ENCODE peak calls at places on chromosomes 13 and 19, in seven cellular contexts. One of them, this sample, is unnamed.

GRCh38 chr19:2627855-2628254 is 74.6 kb downstream of the GNG7 start:
- DNase-seq in NCI-H446: no peak
- DNase-seq in CD4-positive, alpha-beta T cell: no peak
- DNase-seq in activated CD4-positive, alpha-beta T cell treated with anti-CD3 and anti-CD28 coated beads for 36 hours: no peak
- DNase-seq in occipital lobe: no peak
- DNase-seq in astrocyte of the cerebellum: no peak
- DNase-seq in EL: peak
- DNase-seq in this sample: no peak

GRCh38 chr19:1333789-1334188 is 48.1 kb downstream of the EFNA2 start:
- DNase-seq in NCI-H446: no peak
- DNase-seq in CD4-positive, alpha-beta T cell: no peak
- DNase-seq in activated CD4-positive, alpha-beta T cell treated with anti-CD3 and anti-CD28 coated beads for 36 hours: no peak
- DNase-seq in occipital lobe: no peak
- DNase-seq in astrocyte of the cerebellum: no peak
- DNase-seq in EL: no peak
- DNase-seq in this sample: no peak

GRCh38 chr19:49436381-49437017 is 4.8 kb downstream of the SLC17A7 start:
- DNase-seq in NCI-H446: no peak
- DNase-seq in CD4-positive, alpha-beta T cell: no peak
- DNase-seq in activated CD4-positive, alpha-beta T cell treated with anti-CD3 and anti-CD28 coated beads for 36 hours: peak
- DNase-seq in occipital lobe: peak
- DNase-seq in astrocyte of the cerebellum: no peak
- DNase-seq in EL: no peak
- DNase-seq in this sample: no peak

GRCh38 chr13:73399347-73400216 is 340.8 kb downstream of the KLF5 start:
- DNase-seq in NCI-H446: no peak
- DNase-seq in CD4-positive, alpha-beta T cell: no peak
- DNase-seq in activated CD4-positive, alpha-beta T cell treated with anti-CD3 and anti-CD28 coated beads for 36 hours: no peak
- DNase-seq in occipital lobe: no peak
- DNase-seq in astrocyte of the cerebellum: no peak
- DNase-seq in EL: no peak
- DNase-seq in this sample: no peak

GRCh38 chr13:111265701-111266035 is 54.8 kb upstream of the TEX29 start:
- DNase-seq in NCI-H446: no peak
- DNase-seq in CD4-positive, alpha-beta T cell: no peak
- DNase-seq in activated CD4-positive, alpha-beta T cell treated with anti-CD3 and anti-CD28 coated beads for 36 hours: no peak
- DNase-seq in occipital lobe: no peak
- DNase-seq in astrocyte of the cerebellum: no peak
- DNase-seq in EL: no peak
- DNase-seq in this sample: no peak

GRCh38 chr19:45099465-45100201 is 6.7 kb downstream of the PPP1R37 start:
- DNase-seq in NCI-H446: no peak
- DNase-seq in CD4-positive, alpha-beta T cell: no peak
- DNase-seq in activated CD4-positive, alpha-beta T cell treated with anti-CD3 and anti-CD28 coated beads for 36 hours: no peak
- DNase-seq in occipital lobe: no peak
- DNase-seq in astrocyte of the cerebellum: no peak
- DNase-seq in EL: no peak
- DNase-seq in this sample: no peak

GRCh38 chr19:17522988-17523872 is 11.8 kb downstream of the PGLS start:
- DNase-seq in NCI-H446: no peak
- DNase-seq in CD4-positive, alpha-beta T cell: peak
- DNase-seq in activated CD4-positive, alpha-beta T cell treated with anti-CD3 and anti-CD28 coated beads for 36 hours: peak
- DNase-seq in occipital lobe: no peak
- DNase-seq in astrocyte of the cerebellum: no peak
- DNase-seq in EL: no peak
- DNase-seq in this sample: no peak

GRCh38 chr19:47881757-47882156 is 4.4 kb downstream of the SULT2A1 start:
- DNase-seq in NCI-H446: no peak
- DNase-seq in CD4-positive, alpha-beta T cell: no peak
- DNase-seq in activated CD4-positive, alpha-beta T cell treated with anti-CD3 and anti-CD28 coated beads for 36 hours: no peak
- DNase-seq in occipital lobe: no peak
- DNase-seq in astrocyte of the cerebellum: no peak
- DNase-seq in EL: no peak
- DNase-seq in this sample: no peak

GRCh38 chr13:81487151-81487550 is 1146.2 kb upstream of the SPRY2 start:
- DNase-seq in NCI-H446: peak
- DNase-seq in CD4-positive, alpha-beta T cell: no peak
- DNase-seq in activated CD4-positive, alpha-beta T cell treated with anti-CD3 and anti-CD28 coated beads for 36 hours: no peak
- DNase-seq in occipital lobe: no peak
- DNase-seq in astrocyte of the cerebellum: peak
- DNase-seq in EL: no peak
- DNase-seq in this sample: peak

GRCh38 chr13:49784886-49785570 is 7.5 kb downstream of the KPNA3 start:
- DNase-seq in NCI-H446: no peak
- DNase-seq in CD4-positive, alpha-beta T cell: no peak
- DNase-seq in activated CD4-positive, alpha-beta T cell treated with anti-CD3 and anti-CD28 coated beads for 36 hours: no peak
- DNase-seq in occipital lobe: no peak
- DNase-seq in astrocyte of the cerebellum: no peak
- DNase-seq in EL: no peak
- DNase-seq in this sample: no peak

GRCh38 chr13:113898391-113898790 is 34.5 kb upstream of the GAS6 start:
- DNase-seq in NCI-H446: no peak
- DNase-seq in CD4-positive, alpha-beta T cell: no peak
- DNase-seq in activated CD4-positive, alpha-beta T cell treated with anti-CD3 and anti-CD28 coated beads for 36 hours: no peak
- DNase-seq in occipital lobe: no peak
- DNase-seq in astrocyte of the cerebellum: no peak
- DNase-seq in EL: no peak
- DNase-seq in this sample: no peak

GRCh38 chr13:50396001-50396400 is 380.8 kb downstream of the KCNRG start:
- DNase-seq in NCI-H446: no peak
- DNase-seq in CD4-positive, alpha-beta T cell: no peak
- DNase-seq in activated CD4-positive, alpha-beta T cell treated with anti-CD3 and anti-CD28 coated beads for 36 hours: no peak
- DNase-seq in occipital lobe: no peak
- DNase-seq in astrocyte of the cerebellum: no peak
- DNase-seq in EL: no peak
- DNase-seq in this sample: no peak

GRCh38 chr13:24145231-24145630 is 15.3 kb upstream of the SPATA13 start:
- DNase-seq in NCI-H446: no peak
- DNase-seq in CD4-positive, alpha-beta T cell: no peak
- DNase-seq in activated CD4-positive, alpha-beta T cell treated with anti-CD3 and anti-CD28 coated beads for 36 hours: no peak
- DNase-seq in occipital lobe: no peak
- DNase-seq in astrocyte of the cerebellum: no peak
- DNase-seq in EL: peak
- DNase-seq in this sample: no peak

GRCh38 chr19:33610588-33610987 is 11.2 kb upstream of the CHST8 start:
- DNase-seq in NCI-H446: no peak
- DNase-seq in CD4-positive, alpha-beta T cell: no peak
- DNase-seq in activated CD4-positive, alpha-beta T cell treated with anti-CD3 and anti-CD28 coated beads for 36 hours: no peak
- DNase-seq in occipital lobe: no peak
- DNase-seq in astrocyte of the cerebellum: no peak
- DNase-seq in EL: no peak
- DNase-seq in this sample: no peak

GRCh38 chr13:38687246-38688229 is 661 bp downstream of the FREM2 start:
- DNase-seq in NCI-H446: no peak
- DNase-seq in CD4-positive, alpha-beta T cell: no peak
- DNase-seq in activated CD4-positive, alpha-beta T cell treated with anti-CD3 and anti-CD28 coated beads for 36 hours: no peak
- DNase-seq in occipital lobe: no peak
- DNase-seq in astrocyte of the cerebellum: no peak
- DNase-seq in EL: peak
- DNase-seq in this sample: no peak

GRCh38 chr13:47901451-47901850 is 99.6 kb downstream of the SUCLA2 start:
- DNase-seq in NCI-H446: no peak
- DNase-seq in CD4-positive, alpha-beta T cell: no peak
- DNase-seq in activated CD4-positive, alpha-beta T cell treated with anti-CD3 and anti-CD28 coated beads for 36 hours: no peak
- DNase-seq in occipital lobe: no peak
- DNase-seq in astrocyte of the cerebellum: peak
- DNase-seq in EL: peak
- DNase-seq in this sample: no peak

GRCh38 chr19:13212759-13213330 is 62.6 kb downstream of the IER2 start:
- DNase-seq in NCI-H446: peak
- DNase-seq in CD4-positive, alpha-beta T cell: peak
- DNase-seq in activated CD4-positive, alpha-beta T cell treated with anti-CD3 and anti-CD28 coated beads for 36 hours: peak
- DNase-seq in occipital lobe: no peak
- DNase-seq in astrocyte of the cerebellum: no peak
- DNase-seq in EL: peak
- DNase-seq in this sample: no peak

GRCh38 chr13:102203718-102204117 is 198.1 kb downstream of the FGF14 start:
- DNase-seq in NCI-H446: no peak
- DNase-seq in CD4-positive, alpha-beta T cell: no peak
- DNase-seq in activated CD4-positive, alpha-beta T cell treated with anti-CD3 and anti-CD28 coated beads for 36 hours: no peak
- DNase-seq in occipital lobe: no peak
- DNase-seq in astrocyte of the cerebellum: no peak
- DNase-seq in EL: no peak
- DNase-seq in this sample: no peak

GRCh38 chr13:113029487-113030258 is 60.7 kb downstream of the MCF2L start:
- DNase-seq in NCI-H446: no peak
- DNase-seq in CD4-positive, alpha-beta T cell: peak
- DNase-seq in activated CD4-positive, alpha-beta T cell treated with anti-CD3 and anti-CD28 coated beads for 36 hours: peak
- DNase-seq in occipital lobe: no peak
- DNase-seq in astrocyte of the cerebellum: no peak
- DNase-seq in EL: peak
- DNase-seq in this sample: no peak

GRCh38 chr13:83248751-83249150 is 633.5 kb downstream of the SLITRK1 start:
- DNase-seq in NCI-H446: peak
- DNase-seq in CD4-positive, alpha-beta T cell: no peak
- DNase-seq in activated CD4-positive, alpha-beta T cell treated with anti-CD3 and anti-CD28 coated beads for 36 hours: no peak
- DNase-seq in occipital lobe: no peak
- DNase-seq in astrocyte of the cerebellum: no peak
- DNase-seq in EL: no peak
- DNase-seq in this sample: no peak

GRCh38 chr19:19211499-19212432 is at the start of gene NCAN:
- DNase-seq in NCI-H446: no peak
- DNase-seq in CD4-positive, alpha-beta T cell: no peak
- DNase-seq in activated CD4-positive, alpha-beta T cell treated with anti-CD3 and anti-CD28 coated beads for 36 hours: no peak
- DNase-seq in occipital lobe: no peak
- DNase-seq in astrocyte of the cerebellum: no peak
- DNase-seq in EL: no peak
- DNase-seq in this sample: no peak

GRCh38 chr19:459724-460511 is 915 bp downstream of the SHC2 start:
- DNase-seq in NCI-H446: peak
- DNase-seq in CD4-positive, alpha-beta T cell: peak
- DNase-seq in activated CD4-positive, alpha-beta T cell treated with anti-CD3 and anti-CD28 coated beads for 36 hours: peak
- DNase-seq in occipital lobe: peak
- DNase-seq in astrocyte of the cerebellum: no peak
- DNase-seq in EL: peak
- DNase-seq in this sample: no peak

GRCh38 chr13:20492641-20493040 is 33.0 kb downstream of the CRYL1 start:
- DNase-seq in NCI-H446: peak
- DNase-seq in CD4-positive, alpha-beta T cell: no peak
- DNase-seq in activated CD4-positive, alpha-beta T cell treated with anti-CD3 and anti-CD28 coated beads for 36 hours: peak
- DNase-seq in occipital lobe: peak
- DNase-seq in astrocyte of the cerebellum: peak
- DNase-seq in EL: peak
- DNase-seq in this sample: no peak

GRCh38 chr13:95087746-95088305 is 213.4 kb downstream of the ABCC4 start:
- DNase-seq in NCI-H446: no peak
- DNase-seq in CD4-positive, alpha-beta T cell: no peak
- DNase-seq in activated CD4-positive, alpha-beta T cell treated with anti-CD3 and anti-CD28 coated beads for 36 hours: no peak
- DNase-seq in occipital lobe: no peak
- DNase-seq in astrocyte of the cerebellum: peak
- DNase-seq in EL: peak
- DNase-seq in this sample: no peak

GRCh38 chr13:85590231-85590931 is 208.8 kb downstream of the SLITRK6 start:
- DNase-seq in NCI-H446: no peak
- DNase-seq in CD4-positive, alpha-beta T cell: no peak
- DNase-seq in activated CD4-positive, alpha-beta T cell treated with anti-CD3 and anti-CD28 coated beads for 36 hours: no peak
- DNase-seq in occipital lobe: no peak
- DNase-seq in astrocyte of the cerebellum: peak
- DNase-seq in EL: peak
- DNase-seq in this sample: no peak

GRCh38 chr19:21460686-21461085 is 44.7 kb upstream of the ZNF429 start:
- DNase-seq in NCI-H446: no peak
- DNase-seq in CD4-positive, alpha-beta T cell: no peak
- DNase-seq in activated CD4-positive, alpha-beta T cell treated with anti-CD3 and anti-CD28 coated beads for 36 hours: no peak
- DNase-seq in occipital lobe: no peak
- DNase-seq in astrocyte of the cerebellum: no peak
- DNase-seq in EL: no peak
- DNase-seq in this sample: no peak